ENCODE peak calls at places on chromosomes 13 and 19, in eight cellular contexts. W is stimulated activated CD8-positive, alpha-beta memory T cell treated with anti-CD3 and anti-CD28 coated beads, Interleukin-4, amount 100 ng/mL, for 1 hour; E is stimulated activated CD4-positive, alpha-beta T cell treated with anti-CD3 and anti-CD28 coated beads, Interleukin-15, amount 100 ng/mL, for 1 hour; S is hypothalamus; F is activated CD4-positive, alpha-beta T cell treated with anti-CD3 and anti-CD28 coated beads, Interleukin-2, amount 50 U/mL, for 4 hours; B is AG09309; D is T follicular helper cell; T is anterior cingulate cortex. Y is an unnamed sample.
A peak's percentile ranks its signal among the peaks of the same experiment; 100 is the strongest.

GRCh38 chr19:19587776-19588175 is 30.7 kb downstream of the PBX4 start:
- DNase-seq in W (no peak), E (no peak), S (no peak), F (no peak), B (no peak), D (no peak), T (no peak), Y (no peak)

GRCh38 chr19:879711-880438 is 13.1 kb downstream of the MED16 start:
- DNase-seq in W (no peak), E (no peak), S (no peak), F (no peak), B (no peak), D (no peak), T (no peak), Y (no peak)

GRCh38 chr13:51032831-51033230 is 78.2 kb downstream of the C13orf42 start:
- DNase-seq in W (no peak), E (no peak), S (no peak), F (no peak), B (no peak), D (no peak), T (no peak), Y (no peak)

GRCh38 chr19:52397310-52398090 is at the start of gene ZNF528:
- DNase-seq in W (peak; percentile 90), E (peak; percentile 87), S (peak; percentile 92), F (peak; percentile 91), B (peak; percentile 55), D (peak; percentile 84), T (peak; percentile 86), Y (peak; percentile 93)

GRCh38 chr13:78806457-78806856 is 147.5 kb upstream of the OBI1 start:
- DNase-seq in W (no peak), E (no peak), S (no peak), F (no peak), B (no peak), D (no peak), T (no peak), Y (no peak)

GRCh38 chr13:44219808-44220544 is 153.6 kb upstream of the SERP2 start:
- DNase-seq in W (no peak), E (no peak), S (no peak), F (no peak), B (peak; percentile 41), D (no peak), T (no peak), Y (no peak)

GRCh38 chr13:50386527-50387123 is 371.4 kb downstream of the KCNRG start:
- DNase-seq in W (no peak), E (no peak), S (peak; percentile 16), F (no peak), B (peak; percentile 61), D (no peak), T (no peak), Y (peak; percentile 19)

GRCh38 chr19:1684573-1684912 is 32.1 kb upstream of the TCF3 start:
- DNase-seq in W (no peak), E (no peak), S (no peak), F (no peak), B (no peak), D (no peak), T (no peak), Y (no peak)

GRCh38 chr13:94902722-94903407 is 190.5 kb upstream of the SOX21 start:
- DNase-seq in W (no peak), E (no peak), S (no peak), F (no peak), B (no peak), D (no peak), T (no peak), Y (no peak)

GRCh38 chr13:46124967-46125933 is 20.4 kb upstream of the CPB2 start:
- DNase-seq in W (no peak), E (no peak), S (no peak), F (no peak), B (no peak), D (no peak), T (no peak), Y (no peak)

GRCh38 chr13:28583661-28584091 is 75.3 kb upstream of the POMP start:
- DNase-seq in W (no peak), E (no peak), S (no peak), F (no peak), B (no peak), D (no peak), T (no peak), Y (no peak)

GRCh38 chr13:109148243-109148642 is 518.8 kb downstream of the MYO16 start:
- DNase-seq in W (no peak), E (no peak), S (no peak), F (no peak), B (peak; percentile 25), D (no peak), T (no peak), Y (no peak)

GRCh38 chr19:15629003-15629880 is 11.5 kb upstream of the CYP4F3 start:
- DNase-seq in W (peak; percentile 84), E (peak; percentile 84), S (peak; percentile 65), F (peak; percentile 91), B (peak; percentile 1), D (peak; percentile 83), T (peak; percentile 28), Y (peak; percentile 72)

GRCh38 chr13:31334547-31334946 is 134.8 kb downstream of the B3GLCT start:
- DNase-seq in W (no peak), E (no peak), S (no peak), F (no peak), B (no peak), D (no peak), T (no peak), Y (no peak)

GRCh38 chr19:45137179-45137761 is 23.5 kb downstream of the NKPD1 start:
- DNase-seq in W (no peak), E (no peak), S (peak; percentile 37), F (no peak), B (no peak), D (no peak), T (no peak), Y (no peak)

GRCh38 chr13:108700421-108701170 is 71.2 kb downstream of the MYO16 start:
- DNase-seq in W (no peak), E (no peak), S (no peak), F (no peak), B (no peak), D (no peak), T (no peak), Y (no peak)

GRCh38 chr19:42091300-42092266 is 15.6 kb downstream of the ZNF574 start:
- DNase-seq in W (no peak), E (no peak), S (no peak), F (no peak), B (no peak), D (no peak), T (no peak), Y (no peak)

GRCh38 chr13:44826586-44827350 is 162.5 kb downstream of the NUFIP1 start:
- DNase-seq in W (no peak), E (no peak), S (no peak), F (no peak), B (no peak), D (no peak), T (no peak), Y (no peak)